ENCODE peak calls at places on chromosomes 4 and X, in nine cellular contexts. One of them, this sample, is unnamed.

GRCh38 chrX:39679497-39680157 is 418.1 kb downstream of the BCOR start:
- DNase-seq in posterior vena cava: no peak
- DNase-seq in NCI-H1092: no peak
- DNase-seq in transverse colon: no peak
- DNase-seq in stimulated activated CD8-positive, alpha-beta memory T cell treated with anti-CD3 and anti-CD28 coated beads, Interleukin-7, amount 100 ng/mL, for 24 hours: no peak
- DNase-seq in putamen: no peak
- DNase-seq in non-pigmented ciliary epithelial cell: no peak
- DNase-seq in central memory CD4-positive, alpha-beta T cell: no peak
- DNase-seq in stimulated activated CD4-positive, alpha-beta T cell treated with anti-CD3 and anti-CD28 coated beads, Interleukin-2, amount 100 ng/mL, for 48 hours: no peak
- DNase-seq in this sample: no peak

GRCh38 chrX:135295238-135295943 is 13.9 kb upstream of the ETDC start:
- DNase-seq in central memory CD4-positive, alpha-beta T cell: peak
- DNase-seq in transverse colon: peak
- DNase-seq in putamen: peak
- DNase-seq in non-pigmented ciliary epithelial cell: no peak
- DNase-seq in NCI-H1092: no peak
- DNase-seq in posterior vena cava: peak
- DNase-seq in stimulated activated CD4-positive, alpha-beta T cell treated with anti-CD3 and anti-CD28 coated beads, Interleukin-2, amount 100 ng/mL, for 48 hours: peak
- DNase-seq in stimulated activated CD8-positive, alpha-beta memory T cell treated with anti-CD3 and anti-CD28 coated beads, Interleukin-7, amount 100 ng/mL, for 24 hours: peak
- DNase-seq in this sample: peak

GRCh38 chr4:169266081-169266480 is 4.7 kb downstream of the SH3RF1 start:
- DNase-seq in stimulated activated CD4-positive, alpha-beta T cell treated with anti-CD3 and anti-CD28 coated beads, Interleukin-2, amount 100 ng/mL, for 48 hours: no peak
- DNase-seq in transverse colon: no peak
- DNase-seq in stimulated activated CD8-positive, alpha-beta memory T cell treated with anti-CD3 and anti-CD28 coated beads, Interleukin-7, amount 100 ng/mL, for 24 hours: no peak
- DNase-seq in posterior vena cava: no peak
- DNase-seq in NCI-H1092: no peak
- DNase-seq in putamen: no peak
- DNase-seq in central memory CD4-positive, alpha-beta T cell: no peak
- DNase-seq in non-pigmented ciliary epithelial cell: no peak
- DNase-seq in this sample: no peak

GRCh38 chr4:80192937-80193336 is 4.4 kb upstream of the PRDM8 start:
- DNase-seq in central memory CD4-positive, alpha-beta T cell: no peak
- DNase-seq in non-pigmented ciliary epithelial cell: no peak
- DNase-seq in stimulated activated CD4-positive, alpha-beta T cell treated with anti-CD3 and anti-CD28 coated beads, Interleukin-2, amount 100 ng/mL, for 48 hours: no peak
- DNase-seq in putamen: no peak
- DNase-seq in stimulated activated CD8-positive, alpha-beta memory T cell treated with anti-CD3 and anti-CD28 coated beads, Interleukin-7, amount 100 ng/mL, for 24 hours: no peak
- DNase-seq in NCI-H1092: no peak
- DNase-seq in transverse colon: no peak
- DNase-seq in posterior vena cava: no peak
- DNase-seq in this sample: no peak

GRCh38 chr4:152462047-152462446 is 73.8 kb downstream of the FBXW7 start:
- DNase-seq in transverse colon: peak
- DNase-seq in non-pigmented ciliary epithelial cell: no peak
- DNase-seq in stimulated activated CD4-positive, alpha-beta T cell treated with anti-CD3 and anti-CD28 coated beads, Interleukin-2, amount 100 ng/mL, for 48 hours: no peak
- DNase-seq in central memory CD4-positive, alpha-beta T cell: no peak
- DNase-seq in posterior vena cava: no peak
- DNase-seq in putamen: no peak
- DNase-seq in NCI-H1092: no peak
- DNase-seq in stimulated activated CD8-positive, alpha-beta memory T cell treated with anti-CD3 and anti-CD28 coated beads, Interleukin-7, amount 100 ng/mL, for 24 hours: no peak
- DNase-seq in this sample: no peak

GRCh38 chrX:63513825-63514574 is 162.9 kb upstream of the SPIN4 start:
- DNase-seq in stimulated activated CD4-positive, alpha-beta T cell treated with anti-CD3 and anti-CD28 coated beads, Interleukin-2, amount 100 ng/mL, for 48 hours: no peak
- DNase-seq in putamen: no peak
- DNase-seq in stimulated activated CD8-positive, alpha-beta memory T cell treated with anti-CD3 and anti-CD28 coated beads, Interleukin-7, amount 100 ng/mL, for 24 hours: no peak
- DNase-seq in posterior vena cava: no peak
- DNase-seq in transverse colon: no peak
- DNase-seq in central memory CD4-positive, alpha-beta T cell: no peak
- DNase-seq in NCI-H1092: no peak
- DNase-seq in non-pigmented ciliary epithelial cell: peak
- DNase-seq in this sample: no peak

GRCh38 chrX:39476596-39476995 is 621.2 kb downstream of the BCOR start:
- DNase-seq in non-pigmented ciliary epithelial cell: no peak
- DNase-seq in putamen: no peak
- DNase-seq in posterior vena cava: no peak
- DNase-seq in stimulated activated CD4-positive, alpha-beta T cell treated with anti-CD3 and anti-CD28 coated beads, Interleukin-2, amount 100 ng/mL, for 48 hours: no peak
- DNase-seq in stimulated activated CD8-positive, alpha-beta memory T cell treated with anti-CD3 and anti-CD28 coated beads, Interleukin-7, amount 100 ng/mL, for 24 hours: no peak
- DNase-seq in NCI-H1092: no peak
- DNase-seq in central memory CD4-positive, alpha-beta T cell: no peak
- DNase-seq in transverse colon: no peak
- DNase-seq in this sample: no peak

GRCh38 chr4:112153222-112153791 is 8.1 kb downstream of the FAM241A start:
- DNase-seq in putamen: no peak
- DNase-seq in transverse colon: no peak
- DNase-seq in central memory CD4-positive, alpha-beta T cell: no peak
- DNase-seq in non-pigmented ciliary epithelial cell: no peak
- DNase-seq in posterior vena cava: no peak
- DNase-seq in NCI-H1092: no peak
- DNase-seq in stimulated activated CD8-positive, alpha-beta memory T cell treated with anti-CD3 and anti-CD28 coated beads, Interleukin-7, amount 100 ng/mL, for 24 hours: no peak
- DNase-seq in stimulated activated CD4-positive, alpha-beta T cell treated with anti-CD3 and anti-CD28 coated beads, Interleukin-2, amount 100 ng/mL, for 48 hours: no peak
- DNase-seq in this sample: no peak

GRCh38 chrX:29661290-29661689 is 554.1 kb upstream of the MAGEB2 start:
- DNase-seq in stimulated activated CD4-positive, alpha-beta T cell treated with anti-CD3 and anti-CD28 coated beads, Interleukin-2, amount 100 ng/mL, for 48 hours: no peak
- DNase-seq in posterior vena cava: no peak
- DNase-seq in transverse colon: no peak
- DNase-seq in central memory CD4-positive, alpha-beta T cell: no peak
- DNase-seq in putamen: no peak
- DNase-seq in NCI-H1092: no peak
- DNase-seq in stimulated activated CD8-positive, alpha-beta memory T cell treated with anti-CD3 and anti-CD28 coated beads, Interleukin-7, amount 100 ng/mL, for 24 hours: no peak
- DNase-seq in non-pigmented ciliary epithelial cell: peak
- DNase-seq in this sample: no peak

GRCh38 chr4:167000141-167000852 is 234.0 kb downstream of the SPOCK3 start:
- DNase-seq in non-pigmented ciliary epithelial cell: no peak
- DNase-seq in transverse colon: no peak
- DNase-seq in posterior vena cava: no peak
- DNase-seq in stimulated activated CD8-positive, alpha-beta memory T cell treated with anti-CD3 and anti-CD28 coated beads, Interleukin-7, amount 100 ng/mL, for 24 hours: no peak
- DNase-seq in putamen: no peak
- DNase-seq in stimulated activated CD4-positive, alpha-beta T cell treated with anti-CD3 and anti-CD28 coated beads, Interleukin-2, amount 100 ng/mL, for 48 hours: no peak
- DNase-seq in NCI-H1092: no peak
- DNase-seq in central memory CD4-positive, alpha-beta T cell: no peak
- DNase-seq in this sample: no peak

GRCh38 chrX:134537179-134537945 is 77.4 kb downstream of the HPRT1 start:
- DNase-seq in NCI-H1092: no peak
- DNase-seq in stimulated activated CD8-positive, alpha-beta memory T cell treated with anti-CD3 and anti-CD28 coated beads, Interleukin-7, amount 100 ng/mL, for 24 hours: no peak
- DNase-seq in central memory CD4-positive, alpha-beta T cell: no peak
- DNase-seq in putamen: no peak
- DNase-seq in stimulated activated CD4-positive, alpha-beta T cell treated with anti-CD3 and anti-CD28 coated beads, Interleukin-2, amount 100 ng/mL, for 48 hours: no peak
- DNase-seq in posterior vena cava: no peak
- DNase-seq in non-pigmented ciliary epithelial cell: no peak
- DNase-seq in transverse colon: peak
- DNase-seq in this sample: no peak

GRCh38 chr4:48334900-48335384 is 6.4 kb upstream of the SLAIN2 start:
- DNase-seq in non-pigmented ciliary epithelial cell: no peak
- DNase-seq in stimulated activated CD8-positive, alpha-beta memory T cell treated with anti-CD3 and anti-CD28 coated beads, Interleukin-7, amount 100 ng/mL, for 24 hours: no peak
- DNase-seq in stimulated activated CD4-positive, alpha-beta T cell treated with anti-CD3 and anti-CD28 coated beads, Interleukin-2, amount 100 ng/mL, for 48 hours: no peak
- DNase-seq in transverse colon: no peak
- DNase-seq in central memory CD4-positive, alpha-beta T cell: no peak
- DNase-seq in putamen: no peak
- DNase-seq in posterior vena cava: no peak
- DNase-seq in NCI-H1092: peak
- DNase-seq in this sample: no peak

GRCh38 chr4:141845901-141846300 is 209.5 kb downstream of the IL15 start:
- DNase-seq in posterior vena cava: no peak
- DNase-seq in stimulated activated CD4-positive, alpha-beta T cell treated with anti-CD3 and anti-CD28 coated beads, Interleukin-2, amount 100 ng/mL, for 48 hours: no peak
- DNase-seq in transverse colon: no peak
- DNase-seq in NCI-H1092: no peak
- DNase-seq in central memory CD4-positive, alpha-beta T cell: no peak
- DNase-seq in stimulated activated CD8-positive, alpha-beta memory T cell treated with anti-CD3 and anti-CD28 coated beads, Interleukin-7, amount 100 ng/mL, for 24 hours: no peak
- DNase-seq in putamen: no peak
- DNase-seq in non-pigmented ciliary epithelial cell: no peak
- DNase-seq in this sample: no peak

GRCh38 chr4:145097821-145098674 is at the start of the genes ABCE1 and ANAPC10:
- DNase-seq in NCI-H1092: peak
- DNase-seq in posterior vena cava: peak
- DNase-seq in putamen: peak
- DNase-seq in central memory CD4-positive, alpha-beta T cell: peak
- DNase-seq in stimulated activated CD4-positive, alpha-beta T cell treated with anti-CD3 and anti-CD28 coated beads, Interleukin-2, amount 100 ng/mL, for 48 hours: peak
- DNase-seq in stimulated activated CD8-positive, alpha-beta memory T cell treated with anti-CD3 and anti-CD28 coated beads, Interleukin-7, amount 100 ng/mL, for 24 hours: peak
- DNase-seq in non-pigmented ciliary epithelial cell: peak
- DNase-seq in transverse colon: peak
- DNase-seq in this sample: peak

GRCh38 chrX:13077168-13077567 is 32.7 kb upstream of the FAM9C start:
- DNase-seq in putamen: no peak
- DNase-seq in central memory CD4-positive, alpha-beta T cell: no peak
- DNase-seq in NCI-H1092: no peak
- DNase-seq in posterior vena cava: no peak
- DNase-seq in stimulated activated CD8-positive, alpha-beta memory T cell treated with anti-CD3 and anti-CD28 coated beads, Interleukin-7, amount 100 ng/mL, for 24 hours: no peak
- DNase-seq in non-pigmented ciliary epithelial cell: no peak
- DNase-seq in transverse colon: no peak
- DNase-seq in stimulated activated CD4-positive, alpha-beta T cell treated with anti-CD3 and anti-CD28 coated beads, Interleukin-2, amount 100 ng/mL, for 48 hours: no peak
- DNase-seq in this sample: no peak

GRCh38 chrX:101659601-101660063 is at the start of gene ARMCX2:
- DNase-seq in transverse colon: peak
- DNase-seq in NCI-H1092: peak
- DNase-seq in stimulated activated CD4-positive, alpha-beta T cell treated with anti-CD3 and anti-CD28 coated beads, Interleukin-2, amount 100 ng/mL, for 48 hours: no peak
- DNase-seq in stimulated activated CD8-positive, alpha-beta memory T cell treated with anti-CD3 and anti-CD28 coated beads, Interleukin-7, amount 100 ng/mL, for 24 hours: no peak
- DNase-seq in central memory CD4-positive, alpha-beta T cell: no peak
- DNase-seq in putamen: peak
- DNase-seq in posterior vena cava: peak
- DNase-seq in non-pigmented ciliary epithelial cell: no peak
- DNase-seq in this sample: no peak

GRCh38 chr4:41050840-41051775 is 163.2 kb downstream of the APBB2 start:
- DNase-seq in non-pigmented ciliary epithelial cell: no peak
- DNase-seq in stimulated activated CD4-positive, alpha-beta T cell treated with anti-CD3 and anti-CD28 coated beads, Interleukin-2, amount 100 ng/mL, for 48 hours: no peak
- DNase-seq in posterior vena cava: no peak
- DNase-seq in putamen: no peak
- DNase-seq in central memory CD4-positive, alpha-beta T cell: no peak
- DNase-seq in NCI-H1092: no peak
- DNase-seq in transverse colon: no peak
- DNase-seq in stimulated activated CD8-positive, alpha-beta memory T cell treated with anti-CD3 and anti-CD28 coated beads, Interleukin-7, amount 100 ng/mL, for 24 hours: no peak
- DNase-seq in this sample: no peak

GRCh38 chrX:107154787-107155620 is 36.4 kb upstream of the RBM41 start:
- DNase-seq in non-pigmented ciliary epithelial cell: no peak
- DNase-seq in transverse colon: no peak
- DNase-seq in posterior vena cava: no peak
- DNase-seq in NCI-H1092: no peak
- DNase-seq in stimulated activated CD8-positive, alpha-beta memory T cell treated with anti-CD3 and anti-CD28 coated beads, Interleukin-7, amount 100 ng/mL, for 24 hours: no peak
- DNase-seq in putamen: no peak
- DNase-seq in stimulated activated CD4-positive, alpha-beta T cell treated with anti-CD3 and anti-CD28 coated beads, Interleukin-2, amount 100 ng/mL, for 48 hours: peak
- DNase-seq in central memory CD4-positive, alpha-beta T cell: no peak
- DNase-seq in this sample: peak

GRCh38 chrX:12955882-12956703 is 18.8 kb upstream of the TMSB4X start:
- DNase-seq in stimulated activated CD8-positive, alpha-beta memory T cell treated with anti-CD3 and anti-CD28 coated beads, Interleukin-7, amount 100 ng/mL, for 24 hours: no peak
- DNase-seq in putamen: no peak
- DNase-seq in posterior vena cava: peak
- DNase-seq in transverse colon: peak
- DNase-seq in non-pigmented ciliary epithelial cell: no peak
- DNase-seq in NCI-H1092: no peak
- DNase-seq in stimulated activated CD4-positive, alpha-beta T cell treated with anti-CD3 and anti-CD28 coated beads, Interleukin-2, amount 100 ng/mL, for 48 hours: no peak
- DNase-seq in central memory CD4-positive, alpha-beta T cell: peak
- DNase-seq in this sample: peak

GRCh38 chr4:151284534-151285245 is 7.7 kb downstream of the PRSS48 start:
- DNase-seq in transverse colon: no peak
- DNase-seq in non-pigmented ciliary epithelial cell: no peak
- DNase-seq in stimulated activated CD8-positive, alpha-beta memory T cell treated with anti-CD3 and anti-CD28 coated beads, Interleukin-7, amount 100 ng/mL, for 24 hours: no peak
- DNase-seq in NCI-H1092: no peak
- DNase-seq in putamen: no peak
- DNase-seq in stimulated activated CD4-positive, alpha-beta T cell treated with anti-CD3 and anti-CD28 coated beads, Interleukin-2, amount 100 ng/mL, for 48 hours: no peak
- DNase-seq in central memory CD4-positive, alpha-beta T cell: no peak
- DNase-seq in posterior vena cava: no peak
- DNase-seq in this sample: no peak

GRCh38 chr4:67744561-67745283 is 9.5 kb downstream of the GNRHR start:
- DNase-seq in central memory CD4-positive, alpha-beta T cell: no peak
- DNase-seq in putamen: no peak
- DNase-seq in NCI-H1092: no peak
- DNase-seq in transverse colon: no peak
- DNase-seq in stimulated activated CD8-positive, alpha-beta memory T cell treated with anti-CD3 and anti-CD28 coated beads, Interleukin-7, amount 100 ng/mL, for 24 hours: no peak
- DNase-seq in posterior vena cava: no peak
- DNase-seq in stimulated activated CD4-positive, alpha-beta T cell treated with anti-CD3 and anti-CD28 coated beads, Interleukin-2, amount 100 ng/mL, for 48 hours: no peak
- DNase-seq in non-pigmented ciliary epithelial cell: no peak
- DNase-seq in this sample: no peak

GRCh38 chrX:11188664-11189063 is 77.5 kb downstream of the HCCS start:
- DNase-seq in putamen: no peak
- DNase-seq in central memory CD4-positive, alpha-beta T cell: no peak
- DNase-seq in transverse colon: no peak
- DNase-seq in stimulated activated CD4-positive, alpha-beta T cell treated with anti-CD3 and anti-CD28 coated beads, Interleukin-2, amount 100 ng/mL, for 48 hours: no peak
- DNase-seq in NCI-H1092: no peak
- DNase-seq in non-pigmented ciliary epithelial cell: no peak
- DNase-seq in posterior vena cava: no peak
- DNase-seq in stimulated activated CD8-positive, alpha-beta memory T cell treated with anti-CD3 and anti-CD28 coated beads, Interleukin-7, amount 100 ng/mL, for 24 hours: no peak
- DNase-seq in this sample: no peak

GRCh38 chrX:131792789-131793462 is 230.2 kb upstream of the STK26 start:
- DNase-seq in stimulated activated CD8-positive, alpha-beta memory T cell treated with anti-CD3 and anti-CD28 coated beads, Interleukin-7, amount 100 ng/mL, for 24 hours: no peak
- DNase-seq in transverse colon: peak
- DNase-seq in stimulated activated CD4-positive, alpha-beta T cell treated with anti-CD3 and anti-CD28 coated beads, Interleukin-2, amount 100 ng/mL, for 48 hours: no peak
- DNase-seq in central memory CD4-positive, alpha-beta T cell: peak
- DNase-seq in non-pigmented ciliary epithelial cell: no peak
- DNase-seq in posterior vena cava: peak
- DNase-seq in NCI-H1092: peak
- DNase-seq in putamen: no peak
- DNase-seq in this sample: no peak

GRCh38 chrX:147897117-147897516 is 14.6 kb upstream of the FMR1 start:
- DNase-seq in putamen: no peak
- DNase-seq in stimulated activated CD4-positive, alpha-beta T cell treated with anti-CD3 and anti-CD28 coated beads, Interleukin-2, amount 100 ng/mL, for 48 hours: no peak
- DNase-seq in transverse colon: no peak
- DNase-seq in posterior vena cava: no peak
- DNase-seq in central memory CD4-positive, alpha-beta T cell: no peak
- DNase-seq in NCI-H1092: no peak
- DNase-seq in non-pigmented ciliary epithelial cell: no peak
- DNase-seq in stimulated activated CD8-positive, alpha-beta memory T cell treated with anti-CD3 and anti-CD28 coated beads, Interleukin-7, amount 100 ng/mL, for 24 hours: no peak
- DNase-seq in this sample: no peak

GRCh38 chr4:139460565-139460964 is 6.6 kb downstream of the RAB33B start:
- DNase-seq in non-pigmented ciliary epithelial cell: no peak
- DNase-seq in stimulated activated CD4-positive, alpha-beta T cell treated with anti-CD3 and anti-CD28 coated beads, Interleukin-2, amount 100 ng/mL, for 48 hours: no peak
- DNase-seq in central memory CD4-positive, alpha-beta T cell: no peak
- DNase-seq in transverse colon: no peak
- DNase-seq in NCI-H1092: no peak
- DNase-seq in stimulated activated CD8-positive, alpha-beta memory T cell treated with anti-CD3 and anti-CD28 coated beads, Interleukin-7, amount 100 ng/mL, for 24 hours: no peak
- DNase-seq in posterior vena cava: no peak
- DNase-seq in putamen: no peak
- DNase-seq in this sample: no peak

GRCh38 chr4:174016251-174016650 is 267.2 kb downstream of the FBXO8 start:
- DNase-seq in posterior vena cava: no peak
- DNase-seq in non-pigmented ciliary epithelial cell: no peak
- DNase-seq in NCI-H1092: no peak
- DNase-seq in stimulated activated CD4-positive, alpha-beta T cell treated with anti-CD3 and anti-CD28 coated beads, Interleukin-2, amount 100 ng/mL, for 48 hours: no peak
- DNase-seq in transverse colon: no peak
- DNase-seq in stimulated activated CD8-positive, alpha-beta memory T cell treated with anti-CD3 and anti-CD28 coated beads, Interleukin-7, amount 100 ng/mL, for 24 hours: no peak
- DNase-seq in central memory CD4-positive, alpha-beta T cell: no peak
- DNase-seq in putamen: no peak
- DNase-seq in this sample: no peak

GRCh38 chr4:1939664-1940509 is 68.7 kb downstream of the NSD2 start:
- DNase-seq in central memory CD4-positive, alpha-beta T cell: no peak
- DNase-seq in stimulated activated CD8-positive, alpha-beta memory T cell treated with anti-CD3 and anti-CD28 coated beads, Interleukin-7, amount 100 ng/mL, for 24 hours: no peak
- DNase-seq in NCI-H1092: no peak
- DNase-seq in non-pigmented ciliary epithelial cell: peak
- DNase-seq in putamen: no peak
- DNase-seq in transverse colon: no peak
- DNase-seq in posterior vena cava: no peak
- DNase-seq in stimulated activated CD4-positive, alpha-beta T cell treated with anti-CD3 and anti-CD28 coated beads, Interleukin-2, amount 100 ng/mL, for 48 hours: no peak
- DNase-seq in this sample: no peak

GRCh38 chr4:6372649-6373525 is 99.5 kb downstream of the PPP2R2C start:
- DNase-seq in stimulated activated CD4-positive, alpha-beta T cell treated with anti-CD3 and anti-CD28 coated beads, Interleukin-2, amount 100 ng/mL, for 48 hours: peak
- DNase-seq in transverse colon: no peak
- DNase-seq in posterior vena cava: peak
- DNase-seq in stimulated activated CD8-positive, alpha-beta memory T cell treated with anti-CD3 and anti-CD28 coated beads, Interleukin-7, amount 100 ng/mL, for 24 hours: no peak
- DNase-seq in non-pigmented ciliary epithelial cell: no peak
- DNase-seq in putamen: no peak
- DNase-seq in central memory CD4-positive, alpha-beta T cell: no peak
- DNase-seq in NCI-H1092: no peak
- DNase-seq in this sample: no peak

GRCh38 chrX:44872319-44872816 is 620 bp upstream of the KDM6A start:
- DNase-seq in putamen: peak
- DNase-seq in transverse colon: peak
- DNase-seq in posterior vena cava: no peak
- DNase-seq in central memory CD4-positive, alpha-beta T cell: peak
- DNase-seq in stimulated activated CD8-positive, alpha-beta memory T cell treated with anti-CD3 and anti-CD28 coated beads, Interleukin-7, amount 100 ng/mL, for 24 hours: peak
- DNase-seq in stimulated activated CD4-positive, alpha-beta T cell treated with anti-CD3 and anti-CD28 coated beads, Interleukin-2, amount 100 ng/mL, for 48 hours: peak
- DNase-seq in NCI-H1092: no peak
- DNase-seq in non-pigmented ciliary epithelial cell: no peak
- DNase-seq in this sample: peak

GRCh38 chr4:24742773-24743676 is 52.3 kb upstream of the SOD3 start:
- DNase-seq in NCI-H1092: no peak
- DNase-seq in posterior vena cava: no peak
- DNase-seq in central memory CD4-positive, alpha-beta T cell: no peak
- DNase-seq in stimulated activated CD8-positive, alpha-beta memory T cell treated with anti-CD3 and anti-CD28 coated beads, Interleukin-7, amount 100 ng/mL, for 24 hours: no peak
- DNase-seq in non-pigmented ciliary epithelial cell: no peak
- DNase-seq in transverse colon: no peak
- DNase-seq in putamen: no peak
- DNase-seq in stimulated activated CD4-positive, alpha-beta T cell treated with anti-CD3 and anti-CD28 coated beads, Interleukin-2, amount 100 ng/mL, for 48 hours: no peak
- DNase-seq in this sample: no peak

GRCh38 chr4:139814285-139815015 is 148.8 kb downstream of the MGST2 start:
- DNase-seq in non-pigmented ciliary epithelial cell: no peak
- DNase-seq in transverse colon: no peak
- DNase-seq in NCI-H1092: peak
- DNase-seq in posterior vena cava: no peak
- DNase-seq in central memory CD4-positive, alpha-beta T cell: no peak
- DNase-seq in putamen: peak
- DNase-seq in stimulated activated CD4-positive, alpha-beta T cell treated with anti-CD3 and anti-CD28 coated beads, Interleukin-2, amount 100 ng/mL, for 48 hours: no peak
- DNase-seq in stimulated activated CD8-positive, alpha-beta memory T cell treated with anti-CD3 and anti-CD28 coated beads, Interleukin-7, amount 100 ng/mL, for 24 hours: no peak
- DNase-seq in this sample: no peak

This sample was measured in activated T-cell treated with anti-CD3 and anti-CD28 coated beads for 24 hours.